ENCODE peak calls at places on chromosomes 6 and 20, in six cellular contexts. A, G, S, T, N and V are unnamed samples.

GRCh38 chr6:44304282-44305199 is 8.6 kb downstream of the AARS2 start:
- DNase-seq in A (peak; percentile 51), G (peak; percentile 77), S (no peak), T (peak; percentile 35), N (peak; percentile 80), V (peak; percentile 50)

GRCh38 chr6:153898360-153899059 is 140.5 kb upstream of the OPRM1 start:
- DNase-seq in A (no peak), G (no peak), S (no peak), T (no peak), N (no peak), V (no peak)

GRCh38 chr6:144264270-144265060 is 20.7 kb upstream of the UTRN start:
- DNase-seq in A (peak; percentile 89), G (peak; percentile 57), S (no peak), T (peak; percentile 90), N (no peak), V (peak; percentile 97)

GRCh38 chr6:73236147-73236750 is 11.0 kb upstream of the KHDC1L start:
- DNase-seq in A (peak; percentile 78), G (no peak), S (no peak), T (peak; percentile 97), N (no peak), V (peak; percentile 13)

GRCh38 chr6:133959667-133960368 is 6.8 kb downstream of the TBPL1 start:
- DNase-seq in A (no peak), G (no peak), S (no peak), T (no peak), N (no peak), V (no peak)

GRCh38 chr6:33412140-33413009 is 1.6 kb downstream of the PHF1 start:
- DNase-seq in A (no peak), G (no peak), S (no peak), T (no peak), N (no peak), V (no peak)

GRCh38 chr6:34524989-34525388 is 31.1 kb downstream of the SPDEF start:
- DNase-seq in A (no peak), G (no peak), S (no peak), T (no peak), N (no peak), V (no peak)

GRCh38 chr20:9087531-9088217 is 18.8 kb downstream of the PLCB4 start:
- DNase-seq in A (no peak), G (no peak), S (no peak), T (no peak), N (no peak), V (no peak)

GRCh38 chr6:52596371-52597028 is 19.6 kb upstream of the TRAM2 start:
- DNase-seq in A (peak; percentile 70), G (no peak), S (no peak), T (peak; percentile 84), N (no peak), V (no peak)

GRCh38 chr6:122913558-122913957 is 82.5 kb upstream of the CLVS2 start:
- DNase-seq in A (no peak), G (no peak), S (no peak), T (no peak), N (no peak), V (no peak)

GRCh38 chr6:170175644-170176620 is 114.9 kb downstream of the DLL1 start:
- DNase-seq in A (no peak), G (peak; percentile 25), S (no peak), T (no peak), N (peak; percentile 33), V (no peak)

GRCh38 chr6:2589171-2589661 is 161.5 kb downstream of the MYLK4 start:
- DNase-seq in A (no peak), G (no peak), S (no peak), T (no peak), N (no peak), V (no peak)

GRCh38 chr6:159110748-159111147 is 58.5 kb upstream of the FNDC1 start:
- DNase-seq in A (no peak), G (no peak), S (no peak), T (no peak), N (no peak), V (no peak)

GRCh38 chr6:84553527-84553926 is 210.9 kb downstream of the TBX18 start:
- DNase-seq in A (peak; percentile 15), G (no peak), S (no peak), T (no peak), N (no peak), V (no peak)

GRCh38 chr6:111208928-111209327 is 121.6 kb downstream of the SLC16A10 start:
- DNase-seq in A (no peak), G (no peak), S (no peak), T (no peak), N (no peak), V (no peak)

GRCh38 chr6:99341862-99342455 is 7.5 kb downstream of the FAXC start:
- DNase-seq in A (no peak), G (no peak), S (no peak), T (no peak), N (no peak), V (no peak)

GRCh38 chr6:74161380-74161779 is 465.4 kb downstream of the CD109 start:
- DNase-seq in A (no peak), G (no peak), S (no peak), T (peak; percentile 13), N (no peak), V (no peak)

DNA sequence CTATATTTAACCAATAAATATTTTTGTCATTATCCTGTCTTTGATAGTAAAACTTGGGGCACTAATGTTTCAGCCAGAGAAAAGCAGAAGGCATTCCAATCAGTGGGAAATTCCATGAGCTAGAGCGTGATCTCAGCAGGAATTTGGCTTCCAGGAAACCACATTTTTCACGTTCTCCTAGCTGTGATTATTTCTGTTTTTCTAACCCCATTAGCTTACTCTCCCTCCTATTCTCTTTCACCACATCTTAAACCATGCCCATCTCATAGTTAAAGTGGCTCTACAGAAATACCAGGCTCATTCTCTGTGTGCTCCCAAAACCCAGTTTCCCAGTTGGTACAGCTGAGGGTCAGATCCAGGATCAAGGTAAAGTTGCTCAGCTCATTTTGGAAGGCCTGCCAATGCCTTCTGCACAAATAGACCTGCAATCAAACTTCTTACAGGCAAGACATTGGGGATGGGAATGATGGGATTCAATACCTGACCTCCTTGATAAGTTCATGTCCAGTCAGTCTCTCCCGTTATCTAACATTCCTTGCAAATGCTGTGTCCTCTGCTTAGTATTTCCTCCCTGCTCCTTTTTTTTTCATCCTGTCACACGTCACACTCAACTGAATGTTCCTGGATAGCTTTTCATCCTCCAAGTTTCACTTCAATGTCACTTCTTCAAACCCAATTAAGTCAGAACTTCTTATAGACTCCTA is 33.1 kb upstream of the TMEM30A start:
- DNase-seq in A (peak; percentile 72), G (no peak), S (no peak), T (peak; percentile 69), N (no peak), V (peak; percentile 58)
- H3K18ac ChIP-seq in A (peak overlapping the region; percentile 10), G (no peak overlapping the region), S (no peak overlapping the region), T (peak overlapping the region; percentile 74), N (no peak overlapping the region), V (no peak overlapping the region)

GRCh38 chr20:64214113-64214512 is 41.4 kb upstream of the PCMTD2 start:
- DNase-seq in A (no peak), G (no peak), S (no peak), T (no peak), N (no peak), V (no peak)
- H3K14ac ChIP-seq in A (no peak overlapping the region), G (no peak overlapping the region), S (no peak overlapping the region), T (no peak overlapping the region), N (no peak overlapping the region), V (no peak overlapping the region)

DNA sequence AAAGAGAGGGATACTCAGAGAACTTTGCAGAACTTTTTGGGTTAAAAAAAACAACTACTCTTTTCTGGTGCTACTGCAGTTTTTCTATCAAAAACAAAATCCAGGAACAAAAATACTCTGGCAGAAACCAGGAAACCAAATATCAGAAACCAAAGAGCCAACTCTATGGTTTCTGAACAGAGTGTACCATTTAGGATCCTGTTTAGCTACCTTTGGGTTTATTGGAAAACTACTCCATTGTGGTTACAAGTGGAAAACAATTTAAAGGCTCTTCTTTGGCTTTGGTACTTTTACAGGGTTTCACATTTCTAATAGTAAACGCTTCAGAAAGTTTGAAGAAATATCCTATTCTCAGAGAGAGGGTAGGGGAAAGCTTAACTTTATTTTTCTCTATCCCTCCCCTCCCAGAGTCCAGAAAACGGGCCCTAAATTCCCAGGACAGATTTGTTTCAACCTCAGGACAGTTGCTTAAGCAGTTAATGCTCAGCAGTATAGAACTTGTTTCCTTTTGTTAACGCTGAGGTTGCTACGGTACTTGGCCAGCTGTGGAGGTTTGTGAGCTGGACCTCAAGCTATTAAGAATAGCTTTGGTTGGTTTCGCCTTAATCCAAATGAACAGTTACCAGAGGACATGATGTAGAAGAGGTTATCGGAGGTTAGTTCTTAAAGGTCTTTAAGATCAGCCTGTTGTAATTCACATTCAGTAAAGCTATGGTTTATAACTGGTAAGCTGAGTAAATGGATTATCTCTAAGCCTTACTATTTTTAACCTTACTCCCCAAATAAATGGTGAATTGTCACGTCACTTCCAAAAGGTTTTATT is 47.9 kb downstream of the FOXO3 start:
- DNase-seq in A (peak; percentile 41), G (no peak), S (no peak), T (peak; percentile 50), N (no peak), V (no peak)
- H3K4me1 ChIP-seq in A (peaks cover 2% of the 10 kb centered on the region), G (no peaks in the 10 kb centered on the region), S (peaks cover 9% of the 10 kb centered on the region), T (peaks cover 10% of the 10 kb centered on the region), N (peaks cover 15% of the 10 kb centered on the region), V (peaks cover 12% of the 10 kb centered on the region)

GRCh38 chr6:139923964-139924475 is 549.6 kb upstream of the CITED2 start:
- DNase-seq in A (no peak), G (no peak), S (no peak), T (no peak), N (no peak), V (no peak)
- H3K18ac ChIP-seq in A (no peak overlapping the region), G (no peak overlapping the region), S (no peak overlapping the region), T (peak overlapping the region; percentile 58), N (no peak overlapping the region), V (no peak overlapping the region)

GRCh38 chr20:44199877-44200276 is 10.7 kb downstream of the OSER1 start:
- DNase-seq in A (no peak), G (no peak), S (no peak), T (no peak), N (peak; percentile 4), V (no peak)
- H3K14ac ChIP-seq in A (no peak overlapping the region), G (no peak overlapping the region), S (no peak overlapping the region), T (peak overlapping the region; percentile 75), N (no peak overlapping the region), V (peak overlapping the region; percentile 19)

GRCh38 chr20:19975901-19976300 is 41.3 kb upstream of the NAA20 start:
- DNase-seq in A (no peak), G (no peak), S (no peak), T (no peak), N (no peak), V (no peak)

GRCh38 chr20:19976595-19977372 is 40.4 kb upstream of the NAA20 start:
- DNase-seq in A (peak; percentile 80), G (no peak), S (no peak), T (peak; percentile 83), N (peak; percentile 47), V (no peak)

GRCh38 chr20:19974621-19975435 is 42.3 kb upstream of the NAA20 start:
- DNase-seq in A (peak; percentile 96), G (no peak), S (no peak), T (peak; percentile 97), N (peak; percentile 37), V (peak; percentile 38)

GRCh38 chr20:19973920-19974620 is 43.1 kb upstream of the NAA20 start:
- DNase-seq in A (peak; percentile 87), G (no peak), S (no peak), T (peak; percentile 81), N (no peak), V (no peak)

DNA sequence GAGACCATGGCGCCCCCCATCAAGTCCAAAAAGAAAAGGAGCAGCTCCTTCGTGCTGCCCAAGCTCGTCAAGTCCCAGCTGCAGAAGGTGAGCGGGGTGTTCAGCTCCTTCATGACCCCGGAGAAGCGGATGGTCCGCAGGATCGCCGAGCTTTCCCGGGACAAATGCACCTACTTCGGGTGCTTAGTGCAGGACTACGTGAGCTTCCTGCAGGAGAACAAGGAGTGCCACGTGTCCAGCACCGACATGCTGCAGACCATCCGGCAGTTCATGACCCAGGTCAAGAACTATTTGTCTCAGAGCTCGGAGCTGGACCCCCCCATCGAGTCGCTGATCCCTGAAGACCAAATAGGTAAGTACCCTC is 41.7 kb upstream of the NAA20 start:
- DNase-seq in A (no peak), G (no peak), S (no peak), T (peak; percentile 54), N (peak; percentile 37), V (no peak)
- H3K4me1 ChIP-seq in A (peaks cover 24% of the 10 kb centered on the region), G (peaks cover 4% of the 10 kb centered on the region), S (peaks cover 6% of the 10 kb centered on the region), T (peaks cover 19% of the 10 kb centered on the region), N (no peaks in the 10 kb centered on the region), V (peaks cover 52% of the 10 kb centered on the region)